ENCODE peak calls at places on chromosomes 13 and 19, in nine cellular contexts. P is GM04504, N is left lobe of liver, D is amniotic stem cell, K is NCI-H1092 treated with DMSO at 0.1 percent for 48 hours, Z is NT2/D1, R is Right ventricle myocardium superior, S is PC-3, Q is heart left ventricle. Y is an unnamed sample.
A peak's percentile ranks its signal among the peaks of the same experiment; 100 is the strongest.

GRCh38 chr13:110063490-110063889 is 243.5 kb downstream of the COL4A1 start:
- DNase-seq in R (no peak), D (no peak), Z (no peak), P (no peak), N (no peak), S (no peak), Q (no peak), K (no peak), Y (no peak)

GRCh38 chr13:27005556-27005955 is 166.1 kb downstream of the USP12 start:
- DNase-seq in K (peak; percentile 76), N (peak; percentile 35), P (no peak), S (no peak), D (no peak), Q (no peak), Z (no peak), R (no peak), Y (no peak)

GRCh38 chr13:72638059-72638815 is 89.2 kb downstream of the MZT1 start:
- DNase-seq in S (peak; percentile 29), K (no peak), P (no peak), Z (no peak), R (no peak), Q (no peak), D (no peak), N (no peak), Y (peak; percentile 11)

GRCh38 chr13:18996627-18997051 is 185.0 kb downstream of the TUBA3C start:
- DNase-seq in P (no peak), S (no peak), Q (no peak), N (peak; percentile 89), D (no peak), Z (no peak), K (no peak), R (no peak), Y (no peak)

GRCh38 chr13:29067306-29067945 is 247.3 kb downstream of the MTUS2 start:
- DNase-seq in N (no peak), S (no peak), P (no peak), K (no peak), Z (no peak), R (no peak), D (no peak), Q (no peak), Y (no peak)

GRCh38 chr13:114285166-114285808 is 3.9 kb downstream of the UPF3A start:
- DNase-seq in N (no peak), K (no peak), P (no peak), Q (no peak), S (peak; percentile 33), R (no peak), Z (no peak), D (no peak), Y (no peak)

GRCh38 chr13:106867249-106867648 is 299.3 kb upstream of the ARGLU1 start:
- DNase-seq in D (no peak), S (peak; percentile 2), N (no peak), Z (no peak), P (no peak), R (no peak), K (no peak), Q (no peak), Y (no peak)

GRCh38 chr13:40920826-40921225 is 98.3 kb downstream of the ELF1 start:
- DNase-seq in Z (no peak), K (no peak), S (peak; percentile 19), D (no peak), N (no peak), R (no peak), Q (no peak), P (no peak), Y (no peak)

GRCh38 chr19:33177417-33177976 is 16.6 kb upstream of the LRP3 start:
- DNase-seq in N (no peak), P (no peak), Z (no peak), D (peak; percentile 30), K (no peak), S (peak; percentile 39), R (no peak), Q (no peak), Y (peak; percentile 24)

GRCh38 chr19:45401815-45402468 is 2.9 kb downstream of the PPP1R13L start:
- DNase-seq in P (no peak), Q (no peak), R (no peak), N (no peak), S (no peak), Z (no peak), K (no peak), D (no peak), Y (no peak)

GRCh38 chr19:3670258-3670795 is 29.9 kb downstream of the PIP5K1C start:
- DNase-seq in Z (no peak), P (peak; percentile 79), R (peak; percentile 88), D (peak; percentile 60), K (no peak), S (no peak), N (no peak), Q (peak; percentile 83), Y (no peak)

GRCh38 chr13:106083620-106084350 is 451.7 kb downstream of the EFNB2 start:
- DNase-seq in S (peak; percentile 72), Z (no peak), P (peak; percentile 17), D (peak; percentile 0), Q (no peak), K (peak; percentile 4), N (no peak), R (no peak), Y (no peak)

GRCh38 chr19:31127132-31127967 is 221.9 kb downstream of the TSHZ3 start:
- DNase-seq in K (no peak), S (peak; percentile 6), D (peak; percentile 79), Q (no peak), Z (no peak), P (peak; percentile 96), N (no peak), R (no peak), Y (peak; percentile 93)

Y was measured in astrocyte of the cerebellum.